ENCODE peak calls at places on chromosomes 2 and 18, in seven cellular contexts. O, R, Z, P, L, M and B are unnamed samples.

GRCh38 chr2:169095631-169096105 is 26.3 kb downstream of the DHRS9 start:
- DNase-seq in O (peak), R (peak), Z (peak), P (no peak), L (peak), M (peak), B (no peak)

GRCh38 chr2:47535073-47535472 is 132.1 kb downstream of the MSH2 start:
- DNase-seq in O (no peak), R (no peak), Z (no peak), P (no peak), L (no peak), M (no peak), B (no peak)

GRCh38 chr2:240790370-240791210 is 29.4 kb downstream of the KIF1A start:
- DNase-seq in O (no peak), R (no peak), Z (no peak), P (no peak), L (no peak), M (no peak), B (no peak)

GRCh38 chr2:30231726-30232026 is 342 bp downstream of the LBH start:
- DNase-seq in O (no peak), R (no peak), Z (no peak), P (no peak), L (no peak), M (no peak), B (no peak)

GRCh38 chr2:188734688-188735087 is 239.5 kb upstream of the COL3A1 start:
- DNase-seq in O (no peak), R (peak), Z (no peak), P (peak), L (peak), M (no peak), B (no peak)

GRCh38 chr2:72883356-72883962 is 3.7 kb upstream of the SPR start:
- DNase-seq in O (no peak), R (peak), Z (no peak), P (peak), L (peak), M (peak), B (no peak)

GRCh38 chr2:100350661-100351185 is 28.4 kb upstream of the LONRF2 start:
- DNase-seq in O (no peak), R (peak), Z (no peak), P (no peak), L (no peak), M (no peak), B (no peak)

GRCh38 chr2:25256486-25256875 is 85.2 kb downstream of the DNMT3A start:
- DNase-seq in O (no peak), R (no peak), Z (peak), P (no peak), L (no peak), M (no peak), B (no peak)

DNA sequence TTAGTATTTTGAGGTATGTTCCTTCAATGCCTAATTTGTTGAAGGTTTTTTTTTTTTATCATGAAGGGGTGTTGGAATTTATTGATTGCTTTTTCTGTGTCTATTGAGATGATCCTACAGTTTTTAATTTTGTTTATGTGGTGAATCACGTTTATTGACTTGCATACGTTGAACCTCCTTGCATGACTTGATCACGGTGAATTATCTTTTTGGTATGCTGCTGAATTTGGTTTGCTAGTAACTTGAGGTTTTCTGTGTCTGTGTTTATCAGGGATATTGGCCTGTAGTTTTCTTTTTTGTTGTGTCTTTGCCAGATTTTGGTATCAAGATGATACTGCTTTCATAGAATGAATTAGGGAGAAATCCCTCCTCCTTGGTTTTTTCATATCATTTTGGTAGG is 23.9 kb downstream of the CLIP4 start:
- DNase-seq in O (peak), R (peak), Z (no peak), P (no peak), L (peak), M (peak), B (no peak)
- TF ChIP-seq CTCF in O (no peak), R (no peak), Z (no peak), P (no peak), L (no peak), M (no peak), B (no peak)

GRCh38 chr2:74105413-74105812 is 42.3 kb downstream of the BOLA3 start:
- DNase-seq in O (no peak), R (no peak), Z (no peak), P (no peak), L (no peak), M (no peak), B (no peak)
- TF ChIP-seq CTCF in O (no peak), R (no peak), Z (no peak), P (no peak), L (no peak), M (no peak), B (no peak)

GRCh38 chr18:62802523-62802922 is 87.2 kb downstream of the PHLPP1 start:
- DNase-seq in O (no peak), R (peak), Z (no peak), P (no peak), L (no peak), M (no peak), B (no peak)
- TF ChIP-seq CTCF in O (peak), R (peak), Z (no peak), P (no peak), L (no peak), M (peak), B (peak)

GRCh38 chr2:45943231-45944044 is 292.0 kb downstream of the PRKCE start:
- DNase-seq in O (no peak), R (no peak), Z (no peak), P (no peak), L (no peak), M (no peak), B (no peak)
- TF ChIP-seq CTCF in O (no peak), R (peak), Z (no peak), P (no peak), L (no peak), M (peak), B (peak)

GRCh38 chr2:84927275-84927627 is 21.8 kb downstream of the TMSB10 start:
- DNase-seq in O (no peak), R (no peak), Z (no peak), P (no peak), L (no peak), M (no peak), B (no peak)
- TF ChIP-seq CTCF in O (no peak), R (no peak), Z (no peak), P (peak), L (no peak), M (peak), B (no peak)

GRCh38 chr18:52722904-52723303 is 382.9 kb downstream of the DCC start:
- DNase-seq in O (no peak), R (no peak), Z (no peak), P (no peak), L (no peak), M (no peak), B (no peak)
- TF ChIP-seq CTCF in O (no peak), R (no peak), Z (no peak), P (no peak), L (no peak), M (no peak), B (no peak)